ENCODE peak calls at places on chromosomes 13 and 19, in six cellular contexts. P, N, K, F, V and Y are unnamed samples.

GRCh38 chr13:36979361-36980040 is 19.6 kb downstream of the ALG5 start:
- DNase-seq in F (no peak), N (peak), K (no peak), P (no peak), V (peak), Y (no peak)

GRCh38 chr13:28622286-28622685 is 36.6 kb upstream of the POMP start:
- DNase-seq in V (no peak), P (no peak), N (no peak), K (no peak), F (no peak), Y (no peak)

GRCh38 chr19:55147408-55148251 is 1.4 kb downstream of the TNNT1 start:
- DNase-seq in P (no peak), V (no peak), F (peak), N (no peak), K (peak), Y (no peak)

GRCh38 chr19:18833849-18834643 is 2.3 kb downstream of the UPF1 start:
- DNase-seq in F (no peak), K (no peak), P (no peak), V (peak), N (no peak), Y (no peak)

GRCh38 chr13:50353651-50354415 is 338.6 kb downstream of the KCNRG start:
- DNase-seq in N (peak), V (peak), K (no peak), P (no peak), F (no peak), Y (no peak)

GRCh38 chr13:95298971-95299627 is 2.2 kb downstream of the ABCC4 start:
- DNase-seq in F (peak), V (peak), P (no peak), N (peak), K (no peak), Y (no peak)

GRCh38 chr13:36965767-36966166 is 33.4 kb downstream of the ALG5 start:
- DNase-seq in V (peak), P (no peak), K (no peak), N (peak), F (peak), Y (no peak)

GRCh38 chr13:74203576-74203975 is 69.4 kb upstream of the KLF12 start:
- DNase-seq in K (no peak), P (no peak), N (peak), V (no peak), F (no peak), Y (no peak)

GRCh38 chr13:48161530-48162179 is 66.8 kb upstream of the MED4 start:
- DNase-seq in K (no peak), V (no peak), F (no peak), P (no peak), N (no peak), Y (no peak)

GRCh38 chr13:74866151-74866550 is 615.8 kb downstream of the TBC1D4 start:
- DNase-seq in N (no peak), F (no peak), K (no peak), V (no peak), P (no peak), Y (no peak)

GRCh38 chr19:8046569-8047165 is 5.9 kb upstream of the CCL25 start:
- DNase-seq in K (no peak), V (no peak), P (no peak), N (no peak), F (no peak), Y (no peak)

GRCh38 chr13:21453352-21454089 is 5.6 kb downstream of the ZDHHC20 start:
- DNase-seq in P (no peak), F (no peak), V (peak), K (no peak), N (no peak), Y (no peak)

GRCh38 chr13:71799320-71799719 is 67.7 kb downstream of the DACH1 start:
- DNase-seq in P (no peak), N (no peak), F (no peak), K (no peak), V (no peak), Y (no peak)
- H3K4me2 ChIP-seq in P (no peak), N (no peak), F (no peak), K (no peak), V (no peak), Y (no peak)

GRCh38 chr13:78816154-78816553 is 157.2 kb upstream of the OBI1 start:
- DNase-seq in V (no peak), N (no peak), P (no peak), F (peak), K (no peak), Y (no peak)

GRCh38 chr13:78826312-78826711 is 167.4 kb upstream of the OBI1 start:
- DNase-seq in K (no peak), F (no peak), N (no peak), V (no peak), P (no peak), Y (no peak)

GRCh38 chr13:78816592-78816991 is 157.6 kb upstream of the OBI1 start:
- DNase-seq in N (no peak), K (peak), P (no peak), F (no peak), V (no peak), Y (no peak)

GRCh38 chr13:78820541-78820940 is 161.6 kb upstream of the OBI1 start:
- DNase-seq in P (no peak), F (peak), N (no peak), K (no peak), V (no peak), Y (no peak)
- H2AK5ac ChIP-seq in P (no peak), F (no peak), N (no peak), K (no peak), V (no peak), Y (no peak)

DNA sequence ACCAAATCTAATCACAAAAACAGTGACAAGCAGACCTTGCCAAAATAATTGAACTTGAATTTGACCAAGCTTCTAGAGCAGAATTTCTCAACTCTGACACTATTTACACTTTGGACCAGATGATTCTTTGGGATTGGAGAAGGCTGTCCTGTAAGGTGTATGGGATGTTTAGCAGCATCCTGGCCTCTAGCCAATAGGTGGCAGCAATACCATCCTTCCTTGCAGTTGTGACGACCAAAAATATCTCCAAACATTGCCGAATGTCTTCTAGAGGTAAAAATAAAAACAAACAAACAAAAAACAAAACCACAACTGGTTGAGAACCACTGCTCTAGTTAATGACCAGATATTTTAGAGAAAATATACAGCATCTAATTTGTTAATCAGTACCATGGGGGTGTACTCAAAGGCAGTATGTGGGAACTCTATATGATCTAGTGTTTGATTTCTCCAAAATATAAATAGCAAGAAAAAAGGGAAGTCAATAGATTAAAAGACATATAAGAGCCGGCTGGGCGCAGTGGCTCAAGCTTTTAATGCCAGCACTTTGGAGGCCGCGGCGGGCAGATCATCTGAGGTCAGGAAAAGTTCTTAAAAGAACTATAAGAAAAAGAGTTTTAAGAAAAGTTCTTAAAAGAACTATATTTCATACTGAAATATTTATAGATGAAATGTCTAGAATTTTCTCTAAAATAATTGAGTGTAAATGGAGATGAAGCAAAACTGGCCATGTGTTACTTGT is 60.9 kb upstream of the ZNF527 start:
- DNase-seq in K (no peak), N (no peak), V (no peak), P (no peak), F (peak), Y (no peak)
- H3K4me2 ChIP-seq in K (no peak), N (no peak), V (no peak), P (no peak), F (no peak), Y (no peak)

GRCh38 chr19:14182481-14182880 is 23.5 kb downstream of the ADGRL1 start:
- DNase-seq in N (no peak), P (no peak), V (no peak), K (no peak), F (no peak), Y (no peak)

GRCh38 chr19:14183741-14184395 is 22.1 kb downstream of the ADGRL1 start:
- DNase-seq in P (no peak), N (no peak), K (no peak), V (no peak), F (no peak), Y (no peak)

GRCh38 chr19:14189415-14189814 is 16.6 kb downstream of the ADGRL1 start:
- DNase-seq in N (no peak), P (no peak), V (no peak), K (no peak), F (no peak), Y (no peak)

GRCh38 chr19:14185158-14185557 is 20.8 kb downstream of the ADGRL1 start:
- DNase-seq in K (no peak), V (no peak), F (no peak), P (no peak), N (no peak), Y (no peak)

DNA sequence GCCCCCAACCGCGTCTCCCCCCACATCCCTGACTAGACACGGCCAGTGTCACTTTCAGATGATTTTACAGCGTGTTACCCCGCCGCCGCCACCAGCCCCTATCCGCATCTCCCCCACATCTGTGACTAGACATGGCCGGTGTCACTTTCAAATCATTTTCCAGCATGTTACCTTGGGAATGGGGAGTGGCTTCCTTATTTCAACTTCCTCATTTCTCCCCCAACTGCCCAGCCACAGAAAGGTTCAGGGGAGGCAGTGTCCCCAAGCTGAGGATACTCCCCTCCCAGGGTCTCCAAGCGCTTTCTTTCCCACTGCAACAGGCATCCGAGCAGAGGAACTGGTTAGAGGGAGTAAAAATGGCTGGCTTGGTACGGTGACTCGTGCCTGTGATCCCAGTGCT is 18.4 kb downstream of the ADGRL1 start:
- DNase-seq in N (no peak), K (no peak), F (no peak), V (no peak), P (no peak), Y (no peak)
- H2AK5ac ChIP-seq in N (no peak), K (no peak), F (no peak), V (no peak), P (no peak), Y (no peak)

GRCh38 chr13:103466761-103467160 is 400.5 kb upstream of the SLC10A2 start:
- DNase-seq in V (no peak), P (no peak), N (no peak), F (no peak), K (no peak), Y (no peak)
- H3K4me2 ChIP-seq in V (no peak), P (no peak), N (no peak), F (no peak), K (no peak), Y (no peak)

GRCh38 chr19:1097810-1098176 is 2.6 kb upstream of the POLR2E start:
- DNase-seq in K (no peak), N (no peak), F (no peak), P (no peak), V (peak), Y (no peak)

GRCh38 chr19:1093811-1094553 is 1.2 kb downstream of the POLR2E start:
- DNase-seq in P (no peak), V (no peak), N (no peak), F (no peak), K (no peak), Y (no peak)

GRCh38 chr19:1093330-1093729 is 1.8 kb downstream of the POLR2E start:
- DNase-seq in P (no peak), V (no peak), N (no peak), K (no peak), F (no peak), Y (no peak)

GRCh38 chr19:1094655-1094977 is 559 bp downstream of the POLR2E start:
- DNase-seq in N (no peak), F (no peak), V (no peak), P (no peak), K (no peak), Y (no peak)

GRCh38 chr19:1094978-1095701 is at the start of gene POLR2E:
- DNase-seq in V (peak), N (peak), K (peak), P (peak), F (peak), Y (peak)
- H2AK5ac ChIP-seq in V (peak), N (peak), K (no peak), P (no peak), F (peak), Y (peak)

GRCh38 chr13:33798023-33798422 is 19.9 kb upstream of the RFC3 start:
- DNase-seq in V (no peak), N (no peak), K (no peak), F (no peak), P (no peak), Y (no peak)
- H3K4me2 ChIP-seq in V (no peak), N (no peak), K (no peak), F (no peak), P (no peak), Y (no peak)

DNA sequence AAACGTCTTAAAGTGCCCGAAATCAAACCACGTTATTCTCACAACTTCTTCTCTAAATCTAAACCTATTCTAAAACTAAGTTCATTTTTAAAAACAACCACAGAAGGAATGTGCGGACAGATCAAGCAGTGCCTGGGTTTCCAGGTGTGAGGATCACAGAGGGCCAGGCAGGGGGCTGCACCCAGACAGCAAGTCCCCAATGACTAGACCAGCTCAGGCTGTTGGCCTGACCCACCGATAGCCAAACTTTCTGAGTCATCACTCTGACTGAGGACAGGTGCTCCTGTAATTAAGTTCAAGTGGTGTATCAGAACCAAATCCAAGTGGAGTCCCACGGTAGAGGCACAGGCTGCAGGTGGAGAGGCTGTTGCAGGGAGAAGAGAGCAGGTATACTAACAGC is 37.6 kb upstream of the EPHX3 start:
- DNase-seq in K (no peak), V (no peak), F (no peak), P (no peak), N (no peak), Y (no peak)
- H2AK5ac ChIP-seq in K (no peak), V (no peak), F (no peak), P (no peak), N (no peak), Y (no peak)